ENCODE peak calls at places on chromosome 21, in six cellular contexts. H, U, D, F, G and I are unnamed samples.

GRCh38 chr21:17554120-17554519 is 41.3 kb downstream of the CXADR start:
- DNase-seq in H (no peak), U (no peak), D (no peak), F (no peak), G (no peak), I (no peak)

GRCh38 chr21:25341981-25342380 is 265.3 kb downstream of the MRPL39 start:
- DNase-seq in H (no peak), U (no peak), D (no peak), F (no peak), G (no peak), I (no peak)

GRCh38 chr21:41170442-41170841 is 2.5 kb downstream of the BACE2 start:
- DNase-seq in H (peak; percentile 63), U (peak; percentile 29), D (peak; percentile 65), F (no peak), G (no peak), I (peak; percentile 19)

GRCh38 chr21:42844411-42845113 is 34.8 kb downstream of the WDR4 start:
- DNase-seq in H (no peak), U (no peak), D (peak; percentile 35), F (peak; percentile 6), G (peak; percentile 65), I (no peak)

GRCh38 chr21:17495680-17496079 is 17.2 kb upstream of the CXADR start:
- DNase-seq in H (no peak), U (peak; percentile 71), D (no peak), F (no peak), G (no peak), I (no peak)

GRCh38 chr21:42311816-42312625 is 3.2 kb downstream of the TFF3 start:
- DNase-seq in H (no peak), U (no peak), D (peak; percentile 72), F (no peak), G (no peak), I (no peak)

GRCh38 chr21:15370576-15370975 is 305.8 kb upstream of the NRIP1 start:
- DNase-seq in H (no peak), U (no peak), D (no peak), F (no peak), G (no peak), I (no peak)

GRCh38 chr21:33121715-33122475 is 52.0 kb downstream of the OLIG1 start:
- DNase-seq in H (no peak), U (no peak), D (no peak), F (no peak), G (no peak), I (peak; percentile 61)

GRCh38 chr21:46568562-46568961 is 36.3 kb downstream of the S100B start:
- DNase-seq in H (no peak), U (no peak), D (no peak), F (no peak), G (no peak), I (no peak)

GRCh38 chr21:41321211-41321907 is 4.8 kb downstream of the FAM3B start:
- DNase-seq in H (no peak), U (no peak), D (no peak), F (no peak), G (no peak), I (no peak)

GRCh38 chr21:42189860-42190491 is 29.0 kb upstream of the ABCG1 start:
- DNase-seq in H (no peak), U (no peak), D (no peak), F (no peak), G (no peak), I (no peak)

GRCh38 chr21:41726970-41727783 is 39.7 kb downstream of the RIPK4 start:
- DNase-seq in H (peak; percentile 53), U (peak; percentile 48), D (peak; percentile 45), F (no peak), G (peak; percentile 96), I (peak; percentile 20)

GRCh38 chr21:43335119-43335518 is 91.8 kb downstream of the SIK1 start:
- DNase-seq in H (no peak), U (no peak), D (no peak), F (no peak), G (no peak), I (no peak)

GRCh38 chr21:41874611-41875010 is 4.5 kb downstream of the PRDM15 start:
- DNase-seq in H (no peak), U (no peak), D (no peak), F (no peak), G (no peak), I (no peak)

GRCh38 chr21:42747746-42748351 is 94.4 kb downstream of the PDE9A start:
- DNase-seq in H (no peak), U (no peak), D (peak; percentile 40), F (no peak), G (peak; percentile 31), I (no peak)

GRCh38 chr21:36626791-36627190 is 72.1 kb upstream of the SIM2 start:
- DNase-seq in H (no peak), U (no peak), D (no peak), F (no peak), G (no peak), I (no peak)

GRCh38 chr21:41877901-41878830 is 978 bp downstream of the PRDM15 start:
- DNase-seq in H (peak; percentile 49), U (no peak), D (peak; percentile 64), F (no peak), G (no peak), I (peak; percentile 60)

GRCh38 chr21:18249542-18250152 is 5.0 kb downstream of the CHODL start:
- DNase-seq in H (no peak), U (no peak), D (no peak), F (peak; percentile 16), G (no peak), I (no peak)

GRCh38 chr21:15894596-15894995 is 164.8 kb downstream of the USP25 start:
- DNase-seq in H (no peak), U (no peak), D (no peak), F (no peak), G (no peak), I (peak; percentile 5)

GRCh38 chr21:42468511-42469131 is 27.4 kb downstream of the RSPH1 start:
- DNase-seq in H (no peak), U (no peak), D (peak; percentile 53), F (no peak), G (peak; percentile 12), I (no peak)

GRCh38 chr21:42463861-42464515 is 32.0 kb downstream of the RSPH1 start:
- DNase-seq in H (no peak), U (peak; percentile 10), D (peak; percentile 63), F (peak; percentile 47), G (peak; percentile 59), I (peak; percentile 74)

GRCh38 chr21:42113926-42114409 is 42.9 kb downstream of the UMODL1 start:
- DNase-seq in H (no peak), U (peak; percentile 72), D (no peak), F (no peak), G (no peak), I (peak; percentile 63)

GRCh38 chr21:32203877-32204480 is 74.9 kb downstream of the MIS18A start:
- DNase-seq in H (no peak), U (no peak), D (no peak), F (no peak), G (no peak), I (no peak)

GRCh38 chr21:44273046-44273445 is 11.3 kb upstream of the DNMT3L start:
- DNase-seq in H (no peak), U (no peak), D (no peak), F (no peak), G (no peak), I (no peak)

GRCh38 chr21:32687946-32688345 is 39.9 kb downstream of the SYNJ1 start:
- DNase-seq in H (no peak), U (no peak), D (no peak), F (no peak), G (no peak), I (peak; percentile 14)

GRCh38 chr21:27756191-27756590 is 789.3 kb upstream of the ADAMTS5 start:
- DNase-seq in H (no peak), U (no peak), D (no peak), F (no peak), G (no peak), I (no peak)

GRCh38 chr21:27761623-27762022 is 794.7 kb upstream of the ADAMTS5 start:
- DNase-seq in H (no peak), U (no peak), D (no peak), F (no peak), G (no peak), I (no peak)

GRCh38 chr21:27764056-27764455 is 797.2 kb upstream of the ADAMTS5 start:
- DNase-seq in H (no peak), U (no peak), D (no peak), F (no peak), G (no peak), I (no peak)

GRCh38 chr21:27759820-27760219 is 792.9 kb upstream of the ADAMTS5 start:
- DNase-seq in H (peak; percentile 7), U (no peak), D (no peak), F (no peak), G (no peak), I (no peak)

GRCh38 chr21:27759091-27759659 is 792.3 kb upstream of the ADAMTS5 start:
- DNase-seq in H (peak; percentile 31), U (no peak), D (peak; percentile 58), F (peak; percentile 53), G (no peak), I (no peak)
- TF ChIP-seq CTCF in H (peak; percentile 42), U (no peak), D (peak; percentile 61), F (peak; percentile 70), G (no peak), I (no peak)

DNA sequence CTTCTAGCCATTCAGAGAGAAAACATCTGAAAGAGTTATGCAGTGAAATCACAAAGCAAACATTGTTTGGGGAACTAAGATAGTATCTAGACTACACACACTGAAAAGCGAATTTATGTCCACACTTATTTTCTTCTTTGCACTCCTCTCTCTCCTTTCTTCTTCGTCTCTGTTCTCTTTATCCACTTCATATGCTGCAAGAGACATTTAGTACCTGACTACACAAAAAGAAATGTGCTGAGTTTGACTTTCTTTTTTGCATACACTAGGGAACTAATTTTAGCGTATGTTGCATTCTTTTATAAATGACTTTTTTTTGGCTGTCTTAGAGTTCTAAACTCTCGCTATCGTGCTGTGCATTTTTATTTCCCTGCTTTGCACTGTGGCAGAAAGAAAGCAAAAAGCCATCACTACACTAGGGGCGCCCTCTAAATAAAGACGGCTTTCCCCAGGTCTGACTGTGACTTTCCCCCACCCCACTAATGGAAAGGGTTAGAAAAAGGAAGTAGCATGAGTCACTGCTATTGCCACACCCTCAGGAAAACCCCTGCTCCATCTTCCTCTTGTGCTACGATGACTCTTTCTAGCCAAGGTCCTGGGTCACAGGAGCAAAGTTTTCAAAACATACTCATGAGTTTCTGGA is 65.7 kb downstream of the MAP3K7CL start:
- DNase-seq in H (peak; percentile 70), U (peak; percentile 70), D (no peak), F (no peak), G (peak; percentile 72), I (peak; percentile 95)
- TF ChIP-seq CTCF in H (peak; percentile 21), U (no peak), D (peak; percentile 31), F (peak; percentile 21), G (peak; percentile 24), I (peak; percentile 63)

DNA sequence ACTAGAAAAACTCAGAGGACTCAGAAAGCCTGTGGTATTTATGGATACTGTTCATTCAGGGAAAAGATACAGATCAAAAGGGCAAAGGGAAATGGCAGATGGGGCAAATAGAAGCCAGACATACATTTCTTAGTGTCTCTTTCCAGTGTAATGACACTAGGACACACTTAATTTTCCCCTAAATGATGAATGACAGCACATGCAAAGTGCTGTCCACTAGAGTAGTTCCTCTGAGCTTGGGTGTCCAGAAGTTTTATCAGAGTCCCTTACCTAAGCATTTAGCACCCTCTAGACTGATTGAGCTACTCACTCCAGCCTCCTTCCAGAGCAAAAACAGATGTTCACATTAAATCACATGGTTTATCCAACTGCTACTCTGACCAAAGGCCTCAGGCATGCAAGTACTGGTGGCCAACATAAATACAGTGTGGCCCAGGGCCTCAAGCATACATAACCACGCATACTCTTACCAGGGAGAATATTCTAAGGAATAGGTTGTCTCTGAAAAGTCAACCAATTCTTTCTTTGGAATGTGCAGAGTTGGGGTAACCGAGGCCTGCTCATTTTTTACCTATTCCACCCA is 166.9 kb downstream of the NCAM2 start:
- DNase-seq in H (no peak), U (no peak), D (no peak), F (peak; percentile 51), G (no peak), I (no peak)
- TF ChIP-seq CTCF in H (no peak), U (no peak), D (no peak), F (no peak), G (no peak), I (no peak)

GRCh38 chr21:45356251-45356650 is 48.7 kb upstream of the COL18A1 start:
- DNase-seq in H (no peak), U (peak; percentile 42), D (no peak), F (no peak), G (no peak), I (no peak)
- TF ChIP-seq CTCF in H (no peak), U (peak; percentile 57), D (no peak), F (peak; percentile 40), G (no peak), I (peak; percentile 30)